ENCODE peak calls at places on chromosomes 4 and X, in ten cellular contexts. A is left lung, Q is upper lobe of left lung, Z is spleen, P is adipocyte, K is colonic mucosa, C is BE2C, T is lower leg skin, R is Karpas-422, X is right cardiac atrium. G is an unnamed sample.

GRCh38 chrX:41468647-41469323 is 21.6 kb downstream of the NYX start:
- DNase-seq in A (no peak), Q (no peak), Z (peak), P (peak), K (no peak), C (no peak), T (no peak), R (no peak), X (no peak), G (no peak)

GRCh38 chrX:29890004-29890403 is 325.4 kb upstream of the MAGEB2 start:
- DNase-seq in A (no peak), Q (no peak), Z (no peak), P (peak), K (no peak), C (no peak), T (no peak), R (no peak), X (no peak), G (no peak)

GRCh38 chr4:102338405-102338804 is 6.9 kb downstream of the SLC39A8 start:
- DNase-seq in A (no peak), Q (no peak), Z (no peak), P (no peak), K (no peak), C (no peak), T (no peak), R (no peak), X (no peak), G (no peak)

GRCh38 chr4:3572363-3572762 is 40.1 kb upstream of the LRPAP1 start:
- DNase-seq in A (no peak), Q (no peak), Z (no peak), P (no peak), K (no peak), C (no peak), T (no peak), R (no peak), X (no peak), G (no peak)

GRCh38 chr4:68209003-68209402 is 36.5 kb downstream of the TMPRSS11B start:
- DNase-seq in A (no peak), Q (no peak), Z (no peak), P (peak), K (no peak), C (no peak), T (no peak), R (no peak), X (no peak), G (no peak)

GRCh38 chr4:113278324-113278934 is 229.0 kb downstream of the ANK2 start:
- DNase-seq in A (peak), Q (peak), Z (no peak), P (peak), K (peak), C (peak), T (peak), R (peak), X (peak), G (no peak)

GRCh38 chrX:22526339-22526738 is 253.6 kb downstream of the CBLL2 start:
- DNase-seq in A (no peak), Q (no peak), Z (no peak), P (peak), K (no peak), C (no peak), T (no peak), R (no peak), X (no peak), G (no peak)

GRCh38 chrX:132071260-132071659 is 48.2 kb downstream of the STK26 start:
- DNase-seq in A (no peak), Q (no peak), Z (no peak), P (peak), K (no peak), C (no peak), T (no peak), R (peak), X (no peak), G (no peak)

GRCh38 chr4:3689006-3689405 is 77.2 kb upstream of the ADRA2C start:
- DNase-seq in A (peak), Q (no peak), Z (no peak), P (no peak), K (no peak), C (peak), T (no peak), R (no peak), X (no peak), G (no peak)

GRCh38 chrX:21831496-21831895 is 7.9 kb upstream of the MBTPS2 start:
- DNase-seq in A (no peak), Q (no peak), Z (no peak), P (no peak), K (no peak), C (no peak), T (no peak), R (no peak), X (no peak), G (no peak)

GRCh38 chrX:16842684-16843083 is 27.5 kb downstream of the RBBP7 start:
- DNase-seq in A (no peak), Q (no peak), Z (no peak), P (no peak), K (no peak), C (no peak), T (no peak), R (no peak), X (no peak), G (no peak)

GRCh38 chr4:6340446-6341015 is 70.9 kb downstream of the WFS1 start:
- DNase-seq in A (no peak), Q (no peak), Z (peak), P (no peak), K (no peak), C (no peak), T (no peak), R (no peak), X (no peak), G (no peak)

GRCh38 chrX:53357799-53358530 is 64.5 kb downstream of the SMC1A start:
- DNase-seq in A (no peak), Q (no peak), Z (no peak), P (peak), K (no peak), C (no peak), T (no peak), R (no peak), X (no peak), G (no peak)

GRCh38 chr4:143207555-143207954 is 22.8 kb downstream of the USP38 start:
- DNase-seq in A (no peak), Q (no peak), Z (no peak), P (peak), K (no peak), C (no peak), T (no peak), R (no peak), X (no peak), G (no peak)

GRCh38 chr4:177444911-177445736 is 2.9 kb upstream of the AGA start:
- DNase-seq in A (no peak), Q (no peak), Z (no peak), P (no peak), K (peak), C (no peak), T (no peak), R (no peak), X (no peak), G (no peak)

GRCh38 chr4:101989551-101989950 is 199.0 kb downstream of the BANK1 start:
- DNase-seq in A (no peak), Q (no peak), Z (no peak), P (no peak), K (no peak), C (no peak), T (no peak), R (no peak), X (no peak), G (no peak)

GRCh38 chr4:161642708-161643107 is 521.1 kb downstream of the FSTL5 start:
- DNase-seq in A (no peak), Q (no peak), Z (no peak), P (peak), K (no peak), C (no peak), T (no peak), R (peak), X (no peak), G (no peak)

GRCh38 chr4:150178161-150178560 is 99.9 kb downstream of the DCLK2 start:
- DNase-seq in A (no peak), Q (no peak), Z (no peak), P (peak), K (no peak), C (no peak), T (no peak), R (no peak), X (no peak), G (no peak)

GRCh38 chr4:98516441-98517323 is 141.7 kb downstream of the TSPAN5 start:
- DNase-seq in A (no peak), Q (no peak), Z (no peak), P (no peak), K (no peak), C (no peak), T (no peak), R (peak), X (no peak), G (no peak)

GRCh38 chr4:33080262-33080661 is 2360.1 kb downstream of the PCDH7 start:
- DNase-seq in A (no peak), Q (no peak), Z (no peak), P (no peak), K (no peak), C (no peak), T (no peak), R (no peak), X (peak), G (no peak)

GRCh38 chr4:86855572-86855971 is 6.4 kb upstream of the SLC10A6 start:
- DNase-seq in A (no peak), Q (no peak), Z (no peak), P (peak), K (no peak), C (no peak), T (no peak), R (no peak), X (no peak), G (no peak)

GRCh38 chrX:155068165-155068564 is 2.8 kb downstream of the CMC4 start:
- DNase-seq in A (no peak), Q (no peak), Z (no peak), P (peak), K (no peak), C (no peak), T (no peak), R (no peak), X (no peak), G (peak)

GRCh38 chr4:151712777-151713176 is 48.0 kb downstream of the GATB start:
- DNase-seq in A (no peak), Q (no peak), Z (no peak), P (no peak), K (no peak), C (no peak), T (no peak), R (no peak), X (no peak), G (no peak)

GRCh38 chrX:153968255-153968654 is 3.4 kb downstream of the HCFC1 start:
- DNase-seq in A (no peak), Q (no peak), Z (no peak), P (no peak), K (no peak), C (peak), T (no peak), R (no peak), X (no peak), G (no peak)

GRCh38 chr4:88002786-88003185 is 4.6 kb upstream of the PKD2 start:
- DNase-seq in A (no peak), Q (no peak), Z (no peak), P (peak), K (no peak), C (no peak), T (no peak), R (no peak), X (no peak), G (no peak)

GRCh38 chr4:109816082-109816442 is 500 bp downstream of the GAR1 start:
- DNase-seq in A (no peak), Q (no peak), Z (peak), P (peak), K (peak), C (no peak), T (no peak), R (peak), X (no peak), G (no peak)

GRCh38 chr4:88516746-88517145 is 6.8 kb downstream of the PYURF start:
- DNase-seq in A (no peak), Q (no peak), Z (no peak), P (no peak), K (no peak), C (no peak), T (no peak), R (no peak), X (no peak), G (no peak)

GRCh38 chrX:4825550-4825949 is 1112.1 kb upstream of the PRKX start:
- DNase-seq in A (no peak), Q (no peak), Z (no peak), P (no peak), K (no peak), C (no peak), T (peak), R (no peak), X (no peak), G (no peak)

GRCh38 chr4:5863461-5864113 is 29.3 kb downstream of the CRMP1 start:
- DNase-seq in A (no peak), Q (no peak), Z (no peak), P (peak), K (no peak), C (no peak), T (no peak), R (peak), X (no peak), G (peak)

GRCh38 chrX:105210258-105210657 is 10.2 kb downstream of the TEX13A start:
- DNase-seq in A (no peak), Q (no peak), Z (no peak), P (no peak), K (no peak), C (no peak), T (no peak), R (no peak), X (no peak), G (no peak)

GRCh38 chr4:6957994-6958393 is 48.4 kb downstream of the TBC1D14 start:
- DNase-seq in A (no peak), Q (no peak), Z (peak), P (no peak), K (peak), C (no peak), T (no peak), R (no peak), X (no peak), G (no peak)

GRCh38 chrX:71198066-71198465 is 25.0 kb upstream of the GJB1 start:
- DNase-seq in A (no peak), Q (no peak), Z (peak), P (no peak), K (no peak), C (no peak), T (no peak), R (peak), X (no peak), G (no peak)

GRCh38 chrX:76148753-76149152 is 24.1 kb upstream of the PBDC1 start:
- DNase-seq in A (no peak), Q (peak), Z (peak), P (peak), K (peak), C (peak), T (peak), R (peak), X (no peak), G (no peak)
- H3K4me3 ChIP-seq in A (peak), Q (peak), Z (peak), P (peak), K (no peak), C (peak), T (no peak), R (peak), X (peak), G (peak)

DNA sequence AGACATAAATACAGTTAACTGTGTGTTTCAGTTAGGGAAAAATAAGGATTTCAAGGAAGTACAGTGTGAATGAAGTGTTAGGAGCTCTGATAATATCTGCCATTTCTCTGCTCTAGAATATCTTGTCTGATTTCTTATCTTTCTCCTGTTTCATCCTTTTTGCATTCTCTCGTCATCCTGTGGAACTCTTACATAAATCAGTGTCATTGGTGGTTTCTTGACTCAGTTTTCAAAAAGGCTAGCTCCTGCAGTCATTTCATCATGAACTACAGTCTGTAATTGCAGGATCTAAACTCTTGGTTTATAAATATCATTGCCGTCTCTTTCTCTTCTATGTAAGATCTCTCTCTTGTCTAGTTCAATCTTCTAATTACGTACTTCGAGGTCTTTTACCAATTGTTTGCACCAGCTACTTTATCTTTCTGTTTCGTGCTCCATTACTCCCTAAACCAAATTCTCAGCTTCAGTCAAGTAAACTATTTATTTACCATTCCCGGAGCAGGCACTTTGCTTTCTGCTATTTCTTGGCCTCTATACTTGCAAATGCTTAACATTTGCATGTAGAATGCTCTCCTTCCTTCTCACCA is 293.9 kb downstream of the TENM3 start:
- DNase-seq in A (no peak), Q (no peak), Z (no peak), P (no peak), K (no peak), C (no peak), T (no peak), R (no peak), X (no peak), G (no peak)
- H3K4me3 ChIP-seq in A (no peak), Q (no peak), Z (no peak), P (no peak), K (no peak), C (no peak), T (no peak), R (no peak), X (no peak), G (peak)

DNA sequence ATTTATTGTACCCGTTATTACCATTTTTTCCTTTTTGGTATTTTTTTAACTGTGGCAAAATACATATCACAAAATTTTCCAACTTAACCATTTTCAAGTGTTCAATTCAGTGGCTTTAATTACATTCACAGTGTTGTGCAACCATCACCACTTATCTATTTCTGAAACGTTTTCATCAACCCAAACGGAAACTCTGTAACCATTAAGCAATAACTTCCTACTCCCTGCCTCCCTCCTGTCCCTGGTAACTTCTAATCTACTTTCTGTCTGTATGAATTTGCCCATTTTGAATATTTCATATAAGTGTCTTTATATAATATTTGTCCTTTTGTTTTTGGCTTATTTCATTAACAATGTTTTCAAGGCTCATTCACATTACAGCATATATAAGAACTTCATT is 57.4 kb upstream of the MSN start:
- DNase-seq in A (no peak), Q (no peak), Z (no peak), P (no peak), K (no peak), C (no peak), T (no peak), R (no peak), X (no peak), G (no peak)
- H3K4me3 ChIP-seq in A (no peak), Q (no peak), Z (no peak), P (no peak), K (no peak), C (no peak), T (no peak), R (no peak), X (no peak), G (no peak)

DNA sequence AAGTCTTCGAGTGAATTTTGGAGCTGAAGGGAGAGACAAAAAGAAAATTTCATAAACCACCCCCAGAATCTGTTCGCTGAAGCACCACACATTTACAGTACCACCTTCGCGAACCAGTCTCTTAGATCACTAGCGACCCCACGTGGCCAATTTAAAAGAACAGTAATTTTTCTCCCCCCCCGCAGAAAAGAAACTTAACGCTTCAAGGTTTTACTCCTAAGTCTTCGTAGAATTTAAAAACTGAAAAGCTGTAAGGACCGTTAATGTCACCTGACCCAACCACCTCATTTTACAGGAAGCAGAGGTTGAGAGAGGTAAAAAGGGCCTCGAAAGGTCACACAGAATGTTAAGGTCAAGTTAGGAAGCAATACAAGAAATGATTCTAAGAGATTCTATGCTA is 187.5 kb downstream of the QDPR start:
- DNase-seq in A (no peak), Q (no peak), Z (no peak), P (peak), K (peak), C (peak), T (no peak), R (peak), X (peak), G (no peak)
- H3K4me3 ChIP-seq in A (no peak), Q (no peak), Z (no peak), P (peak), K (no peak), C (peak), T (no peak), R (no peak), X (no peak), G (no peak)

DNA sequence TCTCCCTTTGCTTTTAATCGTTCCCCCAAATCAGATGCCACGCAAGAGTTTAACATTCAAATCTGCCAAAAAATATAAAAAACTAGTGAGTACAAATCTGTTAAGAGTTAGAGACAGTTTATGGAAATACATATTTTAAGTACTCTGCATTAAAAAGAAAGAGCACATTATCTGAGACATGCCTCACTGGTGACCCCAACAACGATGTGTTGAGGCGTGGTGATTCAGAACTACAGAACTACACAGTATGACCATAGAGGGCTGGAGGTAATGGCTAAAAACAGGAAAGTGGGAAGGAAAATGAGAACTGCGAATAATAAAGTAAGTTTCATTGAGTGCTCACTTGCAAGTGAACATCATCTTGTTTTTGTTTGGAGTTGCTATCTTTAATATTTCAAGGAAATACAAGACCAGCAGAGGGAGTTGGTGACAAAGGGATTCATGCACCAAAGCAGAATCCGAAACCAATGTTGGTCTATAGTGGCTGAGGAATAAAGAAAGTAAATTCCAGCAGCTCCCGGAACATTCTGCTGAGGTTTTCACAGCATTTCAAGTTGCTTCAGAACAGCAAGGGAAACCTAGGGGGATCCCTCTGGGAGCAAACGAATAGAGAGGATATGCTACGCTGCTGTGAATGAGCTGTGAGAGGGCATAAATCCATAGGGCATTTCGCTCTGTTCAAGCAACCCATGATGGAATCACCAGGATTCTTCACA is 92.2 kb downstream of the DCHS2 start:
- DNase-seq in A (no peak), Q (no peak), Z (no peak), P (peak), K (no peak), C (no peak), T (no peak), R (no peak), X (no peak), G (peak)
- H3K4me3 ChIP-seq in A (no peak), Q (no peak), Z (no peak), P (peak), K (no peak), C (no peak), T (no peak), R (no peak), X (no peak), G (peak)